ENCODE peak calls at places on chromosomes 4 and X, in four cellular contexts. One of them, this sample, is unnamed.

GRCh38 chrX:53442322-53442631 is 8.1 kb upstream of the HSD17B10 start:
- DNase-seq in GM12878: no peak
- DNase-seq in K562: no peak
- DNase-seq in HepG2: no peak
- DNase-seq in this sample: no peak

GRCh38 chr4:39415678-39416283 is 9.1 kb downstream of the KLB start:
- DNase-seq in GM12878: no peak
- DNase-seq in HepG2: peak
- DNase-seq in K562: no peak
- DNase-seq in this sample: no peak

GRCh38 chr4:185792384-185793146 is 19.4 kb downstream of the SORBS2 start:
- DNase-seq in HepG2: peak
- DNase-seq in K562: no peak
- DNase-seq in GM12878: no peak
- DNase-seq in this sample: no peak

GRCh38 chr4:184815046-184815877 is 10.5 kb downstream of the ACSL1 start:
- DNase-seq in K562: peak
- DNase-seq in GM12878: peak
- DNase-seq in HepG2: peak
- DNase-seq in this sample: no peak

GRCh38 chr4:81896936-81897335 is 425.2 kb upstream of the RASGEF1B start:
- DNase-seq in K562: no peak
- DNase-seq in GM12878: no peak
- DNase-seq in HepG2: no peak
- DNase-seq in this sample: no peak

GRCh38 chrX:20517565-20517964 is 250.9 kb upstream of the RPS6KA3 start:
- DNase-seq in GM12878: no peak
- DNase-seq in HepG2: no peak
- DNase-seq in K562: no peak
- DNase-seq in this sample: no peak

GRCh38 chrX:72081605-72082320 is 50.0 kb downstream of the RTL5 start:
- DNase-seq in GM12878: no peak
- DNase-seq in K562: no peak
- DNase-seq in HepG2: no peak
- DNase-seq in this sample: no peak

GRCh38 chr4:106766519-106766918 is 269.6 kb downstream of the DKK2 start:
- DNase-seq in HepG2: no peak
- DNase-seq in K562: no peak
- DNase-seq in GM12878: no peak
- DNase-seq in this sample: no peak

GRCh38 chrX:77160301-77160700 is 286.9 kb upstream of the FGF16 start:
- DNase-seq in HepG2: no peak
- DNase-seq in K562: no peak
- DNase-seq in GM12878: no peak
- DNase-seq in this sample: peak

GRCh38 chrX:41024755-41025154 is 60.5 kb upstream of the USP9X start:
- DNase-seq in K562: no peak
- DNase-seq in GM12878: no peak
- DNase-seq in HepG2: no peak
- DNase-seq in this sample: no peak

GRCh38 chr4:16000708-16001483 is 37.9 kb upstream of the FGFBP2 start:
- DNase-seq in HepG2: no peak
- DNase-seq in GM12878: no peak
- DNase-seq in K562: no peak
- DNase-seq in this sample: no peak

GRCh38 chrX:14913241-14913640 is 40.0 kb downstream of the MOSPD2 start:
- DNase-seq in K562: no peak
- DNase-seq in HepG2: no peak
- DNase-seq in GM12878: no peak
- DNase-seq in this sample: no peak

GRCh38 chr4:119493419-119493818 is 135.2 kb downstream of the PDE5A start:
- DNase-seq in GM12878: no peak
- DNase-seq in HepG2: no peak
- DNase-seq in K562: no peak
- DNase-seq in this sample: no peak

GRCh38 chr4:6270691-6271121 is 1.1 kb downstream of the WFS1 start:
- DNase-seq in GM12878: no peak
- DNase-seq in K562: no peak
- DNase-seq in HepG2: no peak
- DNase-seq in this sample: no peak

GRCh38 chrX:72666451-72666850 is 47.7 kb downstream of the PHKA1 start:
- DNase-seq in GM12878: no peak
- DNase-seq in K562: no peak
- DNase-seq in HepG2: no peak
- DNase-seq in this sample: no peak

GRCh38 chrX:74450803-74451449 is 29.6 kb downstream of the SLC16A2 start:
- DNase-seq in K562: no peak
- DNase-seq in GM12878: no peak
- DNase-seq in HepG2: no peak
- DNase-seq in this sample: no peak

GRCh38 chrX:116317409-116317808 is 119.0 kb upstream of the SLC6A14 start:
- DNase-seq in GM12878: no peak
- DNase-seq in HepG2: no peak
- DNase-seq in K562: no peak
- DNase-seq in this sample: peak

GRCh38 chr4:141247430-141247780 is 26.7 kb downstream of the ZNF330 start:
- DNase-seq in HepG2: no peak
- DNase-seq in GM12878: no peak
- DNase-seq in K562: no peak
- DNase-seq in this sample: no peak
- TF ChIP-seq EZH2 in HepG2: no peak
- TF ChIP-seq EZH2 in GM12878: no peak
- TF ChIP-seq EZH2 in K562: no peak
- TF ChIP-seq EZH2 in this sample: no peak

GRCh38 chr4:121072080-121072835 is at the start of gene NDNF:
- DNase-seq in HepG2: peak
- DNase-seq in K562: no peak
- DNase-seq in GM12878: no peak
- DNase-seq in this sample: peak

GRCh38 chr4:121070696-121071639 is 1.4 kb downstream of the NDNF start:
- DNase-seq in GM12878: no peak
- DNase-seq in K562: no peak
- DNase-seq in HepG2: no peak
- DNase-seq in this sample: peak

GRCh38 chr4:121073672-121074386 is 1.5 kb upstream of the NDNF start:
- DNase-seq in GM12878: no peak
- DNase-seq in HepG2: no peak
- DNase-seq in K562: no peak
- DNase-seq in this sample: peak

GRCh38 chr4:121071640-121072037 is 696 bp downstream of the NDNF start:
- DNase-seq in GM12878: no peak
- DNase-seq in HepG2: no peak
- DNase-seq in K562: no peak
- DNase-seq in this sample: no peak

DNA sequence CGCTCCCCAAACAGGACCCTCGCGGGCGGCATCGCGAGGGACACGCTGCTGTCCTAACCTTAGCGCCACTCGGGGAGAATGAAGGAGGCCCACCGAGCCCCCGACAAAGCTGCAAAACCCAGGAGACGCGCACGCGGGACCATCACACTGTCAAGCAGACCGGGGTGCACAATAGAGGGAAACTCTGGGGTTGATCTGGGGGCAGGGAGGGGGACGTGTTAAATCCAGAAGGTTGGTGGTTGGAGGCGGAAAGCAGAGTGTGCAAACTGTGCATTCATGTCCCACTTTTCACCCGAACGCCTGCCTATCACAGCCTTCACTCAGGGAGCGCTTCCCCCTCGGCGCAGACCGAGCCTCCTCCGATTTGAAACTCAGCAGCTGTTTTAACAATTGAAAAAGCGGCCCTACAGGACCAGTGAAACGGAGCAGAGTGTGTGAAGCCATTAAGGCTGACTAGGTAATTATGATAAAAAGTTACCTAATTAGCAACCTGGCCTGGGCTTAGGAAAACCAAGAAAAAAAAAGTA is 564 bp upstream of the NDNF start:
- DNase-seq in HepG2: no peak
- DNase-seq in GM12878: no peak
- DNase-seq in K562: no peak
- DNase-seq in this sample: peak
- TF ChIP-seq CREB1 in HepG2: no peak
- TF ChIP-seq CREB1 in GM12878: no peak
- TF ChIP-seq CREB1 in K562: no peak
- TF ChIP-seq CREB1 in this sample: no peak

GRCh38 chr4:8135666-8136065 is 22.9 kb downstream of the ABLIM2 start:
- DNase-seq in HepG2: no peak
- DNase-seq in K562: no peak
- DNase-seq in GM12878: no peak
- DNase-seq in this sample: no peak

GRCh38 chr4:8132947-8133705 is 25.5 kb downstream of the ABLIM2 start:
- DNase-seq in K562: no peak
- DNase-seq in GM12878: no peak
- DNase-seq in HepG2: no peak
- DNase-seq in this sample: no peak

GRCh38 chr4:8132400-8132799 is 26.2 kb downstream of the ABLIM2 start:
- DNase-seq in K562: no peak
- DNase-seq in HepG2: no peak
- DNase-seq in GM12878: no peak
- DNase-seq in this sample: no peak

GRCh38 chr4:8131826-8132225 is 26.8 kb downstream of the ABLIM2 start:
- DNase-seq in HepG2: no peak
- DNase-seq in GM12878: no peak
- DNase-seq in K562: no peak
- DNase-seq in this sample: no peak

DNA sequence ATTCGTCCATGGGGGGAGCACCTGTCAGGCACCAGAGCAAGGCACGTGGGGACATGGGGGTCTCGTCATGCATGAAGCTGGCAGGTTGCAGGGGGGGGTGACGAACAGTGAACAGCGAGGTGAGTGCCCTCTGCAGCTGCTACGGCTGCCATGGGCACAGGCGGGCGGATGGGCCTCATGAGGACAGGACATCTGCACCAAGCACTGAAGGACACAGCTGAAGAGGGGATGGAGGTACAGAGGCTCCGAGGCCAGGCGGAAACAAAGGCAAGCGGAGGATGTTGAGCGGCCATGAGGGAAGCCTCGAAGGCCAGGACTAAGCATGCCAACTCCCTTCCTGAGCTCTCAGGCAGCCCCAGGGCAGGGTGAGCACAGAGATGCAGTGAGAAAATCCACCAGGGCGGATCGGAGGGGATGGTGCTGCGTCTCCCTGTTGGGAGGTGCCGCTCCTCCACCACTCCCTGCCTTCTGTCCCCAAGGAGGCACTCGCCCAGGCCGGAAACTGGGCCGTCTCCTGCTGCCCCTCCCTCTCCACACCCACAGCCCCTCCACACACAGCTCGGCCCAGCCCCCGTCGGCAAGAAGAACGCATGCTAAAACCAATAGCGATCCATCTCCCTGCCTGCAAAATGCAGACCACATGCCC is 24.6 kb downstream of the ABLIM2 start:
- DNase-seq in HepG2: no peak
- DNase-seq in K562: no peak
- DNase-seq in GM12878: no peak
- DNase-seq in this sample: peak
- TF ChIP-seq EZH2 in HepG2: no peak
- TF ChIP-seq EZH2 in K562: no peak
- TF ChIP-seq EZH2 in GM12878: no peak
- TF ChIP-seq EZH2 in this sample: no peak

GRCh38 chr4:37486134-37486533 is 200.0 kb downstream of the RELL1 start:
- DNase-seq in HepG2: no peak
- DNase-seq in GM12878: no peak
- DNase-seq in K562: no peak
- DNase-seq in this sample: no peak
- TF ChIP-seq CREB1 in HepG2: no peak
- TF ChIP-seq CREB1 in GM12878: no peak
- TF ChIP-seq CREB1 in K562: no peak
- TF ChIP-seq CREB1 in this sample: no peak

DNA sequence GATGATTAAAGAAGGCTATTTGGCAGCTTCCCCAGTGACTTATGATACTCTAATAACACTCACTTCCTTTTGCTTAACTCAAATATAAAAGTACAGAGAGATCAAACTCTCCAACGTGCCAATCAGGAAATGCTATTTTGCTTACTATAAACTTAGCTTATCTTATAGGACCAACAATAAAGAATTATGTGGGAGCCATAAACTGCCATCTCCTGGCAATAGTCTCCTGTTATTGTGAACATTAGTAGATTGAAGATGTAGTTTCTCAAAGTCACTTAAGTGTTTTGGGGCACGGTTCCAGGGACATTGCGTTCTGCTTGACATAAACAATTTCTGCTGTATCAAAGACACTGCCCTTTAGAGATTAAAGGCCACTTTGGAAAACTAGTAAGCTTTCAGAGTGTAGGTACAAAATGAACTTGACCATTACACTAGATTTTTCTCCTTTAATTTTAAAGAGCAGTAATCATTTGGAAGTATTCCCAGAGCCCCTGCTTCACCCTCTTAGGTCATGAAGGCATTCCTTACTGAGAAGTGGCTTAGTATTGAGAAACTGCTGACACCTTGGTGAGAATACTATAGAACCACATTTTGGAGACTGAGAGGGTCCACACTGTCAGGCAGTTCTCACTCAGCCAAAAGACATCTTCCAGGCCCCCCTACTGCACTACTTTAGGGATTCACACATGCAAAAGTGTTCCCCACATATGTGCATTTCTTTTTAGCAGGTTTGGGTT is 51.9 kb downstream of the MAOA start:
- DNase-seq in K562: no peak
- DNase-seq in GM12878: no peak
- DNase-seq in HepG2: no peak
- DNase-seq in this sample: no peak
- TF ChIP-seq EZH2 in K562: no peak
- TF ChIP-seq EZH2 in GM12878: no peak
- TF ChIP-seq EZH2 in HepG2: no peak
- TF ChIP-seq EZH2 in this sample: no peak

DNA sequence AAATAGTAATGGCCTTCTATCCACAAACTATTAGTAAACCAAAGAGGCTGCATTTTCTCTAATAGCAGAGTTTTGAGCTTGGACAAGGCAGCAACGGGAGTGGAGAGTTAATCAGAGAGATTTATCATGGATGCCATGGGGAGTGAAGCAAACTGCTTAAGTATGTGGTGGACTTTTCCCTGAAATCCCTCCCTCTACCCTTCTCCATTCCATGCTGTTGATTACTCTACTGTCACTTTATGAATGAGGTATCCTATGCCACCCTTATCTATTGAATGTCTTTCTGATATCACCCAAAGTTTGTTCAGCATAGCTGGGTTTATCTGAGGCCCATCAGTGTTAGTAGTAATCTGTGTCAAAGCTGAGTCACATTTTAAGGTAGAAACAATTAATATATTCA is 335.6 kb upstream of the TRAM1L1 start:
- DNase-seq in GM12878: no peak
- DNase-seq in HepG2: no peak
- DNase-seq in K562: no peak
- DNase-seq in this sample: no peak
- TF ChIP-seq CREB1 in GM12878: no peak
- TF ChIP-seq CREB1 in HepG2: no peak
- TF ChIP-seq CREB1 in K562: no peak
- TF ChIP-seq CREB1 in this sample: no peak

This sample was measured in GM23338.